ENCODE peak calls at places on chromosomes 3 and 15, in nine cellular contexts. S is glutamatergic neuron; W is activated naive CD4-positive, alpha-beta T cell; G is heart right ventricle; B is M059J; Y is CD8-positive, alpha-beta memory T cell; I is thoracic aorta; N is SK-N-MC; C is uterus. D is an unnamed sample.

GRCh38 chr15:77335298-77335697 is 84.6 kb downstream of the PEAK1 start:
- DNase-seq in S (no peak), W (no peak), G (no peak), B (peak), Y (no peak), I (no peak), N (no peak), C (peak), D (no peak)

GRCh38 chr3:167304077-167304476 is 76.0 kb downstream of the ZBBX start:
- DNase-seq in S (no peak), W (no peak), G (no peak), B (peak), Y (no peak), I (no peak), N (no peak), C (no peak), D (no peak)

GRCh38 chr3:127194601-127195187 is 1.8 kb downstream of the PRR23E start:
- DNase-seq in S (no peak), W (no peak), G (no peak), B (no peak), Y (no peak), I (no peak), N (no peak), C (no peak), D (no peak)

GRCh38 chr3:123110953-123111615 is 44.3 kb downstream of the PDIA5 start:
- DNase-seq in S (no peak), W (no peak), G (no peak), B (no peak), Y (no peak), I (no peak), N (no peak), C (no peak), D (no peak)

GRCh38 chr15:67825880-67826716 is 789 bp downstream of the SKOR1 start:
- DNase-seq in S (peak), W (no peak), G (no peak), B (no peak), Y (no peak), I (no peak), N (no peak), C (no peak), D (no peak)

GRCh38 chr3:9817437-9817836 is 7.4 kb downstream of the TTLL3 start:
- DNase-seq in S (no peak), W (no peak), G (no peak), B (no peak), Y (no peak), I (no peak), N (no peak), C (no peak), D (no peak)

GRCh38 chr3:188385295-188385694 is 231.3 kb downstream of the LPP start:
- DNase-seq in S (no peak), W (no peak), G (no peak), B (peak), Y (no peak), I (no peak), N (no peak), C (no peak), D (no peak)

GRCh38 chr3:16523778-16524177 is 10.3 kb upstream of the RFTN1 start:
- DNase-seq in S (no peak), W (no peak), G (no peak), B (peak), Y (no peak), I (no peak), N (no peak), C (no peak), D (no peak)

GRCh38 chr3:32614956-32615355 is 44.3 kb upstream of the DYNC1LI1 start:
- DNase-seq in S (no peak), W (no peak), G (no peak), B (peak), Y (no peak), I (no peak), N (no peak), C (no peak), D (no peak)

GRCh38 chr15:42092666-42093445 is 1.5 kb downstream of the PLA2G4D start:
- DNase-seq in S (no peak), W (no peak), G (peak), B (peak), Y (no peak), I (no peak), N (no peak), C (no peak), D (no peak)

GRCh38 chr15:76196286-76196948 is 114.9 kb downstream of the ETFA start:
- DNase-seq in S (no peak), W (no peak), G (peak), B (peak), Y (no peak), I (no peak), N (no peak), C (peak), D (no peak)

GRCh38 chr15:70156781-70157261 is 59.1 kb upstream of the TLE3 start:
- DNase-seq in S (no peak), W (no peak), G (peak), B (peak), Y (no peak), I (no peak), N (no peak), C (no peak), D (no peak)

GRCh38 chr15:51970981-51971352 is 611 bp downstream of the LEO1 start:
- DNase-seq in S (no peak), W (no peak), G (no peak), B (no peak), Y (no peak), I (no peak), N (no peak), C (no peak), D (no peak)

GRCh38 chr3:38151667-38152265 is 13.3 kb downstream of the MYD88 start:
- DNase-seq in S (no peak), W (no peak), G (no peak), B (no peak), Y (no peak), I (no peak), N (no peak), C (no peak), D (no peak)

GRCh38 chr3:55203006-55203405 is 275.1 kb upstream of the LRTM1 start:
- DNase-seq in S (no peak), W (no peak), G (no peak), B (peak), Y (no peak), I (no peak), N (no peak), C (no peak), D (no peak)

GRCh38 chr3:130850846-130851245 is 43.0 kb upstream of the ATP2C1 start:
- DNase-seq in S (no peak), W (no peak), G (no peak), B (peak), Y (no peak), I (no peak), N (no peak), C (no peak), D (no peak)

GRCh38 chr3:110968076-110968475 is 103.5 kb upstream of the NECTIN3 start:
- DNase-seq in S (no peak), W (no peak), G (no peak), B (no peak), Y (no peak), I (no peak), N (no peak), C (no peak), D (no peak)

GRCh38 chr15:82850731-82851130 is 41.3 kb downstream of the WHAMM start:
- DNase-seq in S (peak), W (no peak), G (no peak), B (no peak), Y (no peak), I (no peak), N (peak), C (no peak), D (no peak)

GRCh38 chr3:156109989-156110388 is 10.4 kb upstream of the KCNAB1 start:
- DNase-seq in S (no peak), W (no peak), G (no peak), B (no peak), Y (no peak), I (no peak), N (no peak), C (peak), D (no peak)

GRCh38 chr3:126474498-126475410 is 937 bp downstream of the ZXDC start:
- DNase-seq in S (peak), W (no peak), G (peak), B (peak), Y (peak), I (no peak), N (no peak), C (peak), D (no peak)

GRCh38 chr3:197874064-197874463 is 75.9 kb upstream of the RPL35A start:
- DNase-seq in S (no peak), W (no peak), G (no peak), B (no peak), Y (no peak), I (no peak), N (no peak), C (no peak), D (no peak)

GRCh38 chr15:72873379-72874233 is 90.0 kb upstream of the ADPGK start:
- DNase-seq in S (no peak), W (no peak), G (no peak), B (no peak), Y (no peak), I (no peak), N (no peak), C (no peak), D (no peak)

GRCh38 chr3:195249057-195249770 is 21.7 kb downstream of the XXYLT1 start:
- DNase-seq in S (no peak), W (no peak), G (no peak), B (no peak), Y (no peak), I (no peak), N (no peak), C (peak), D (no peak)

GRCh38 chr3:74075213-74075612 is 450.5 kb upstream of the PDZRN3 start:
- DNase-seq in S (no peak), W (no peak), G (no peak), B (no peak), Y (no peak), I (no peak), N (no peak), C (no peak), D (no peak)

GRCh38 chr3:36992806-36993325 is at the start of gene EPM2AIP1:
- DNase-seq in S (peak), W (no peak), G (peak), B (no peak), Y (peak), I (no peak), N (no peak), C (no peak), D (no peak)

GRCh38 chr15:54840999-54841398 is 355.7 kb downstream of the RSL24D1 start:
- DNase-seq in S (no peak), W (no peak), G (no peak), B (no peak), Y (no peak), I (no peak), N (no peak), C (no peak), D (no peak)

GRCh38 chr3:190739726-190740230 is 122.7 kb downstream of the GMNC start:
- DNase-seq in S (no peak), W (no peak), G (no peak), B (peak), Y (no peak), I (no peak), N (no peak), C (no peak), D (no peak)

GRCh38 chr15:60594071-60594470 is 115.1 kb upstream of the ICE2 start:
- DNase-seq in S (no peak), W (no peak), G (no peak), B (no peak), Y (no peak), I (no peak), N (no peak), C (no peak), D (no peak)

GRCh38 chr3:126034481-126035361 is 49.2 kb downstream of the SLC41A3 start:
- DNase-seq in S (no peak), W (no peak), G (no peak), B (peak), Y (no peak), I (no peak), N (no peak), C (peak), D (no peak)

GRCh38 chr3:139127101-139127500 is 82.4 kb upstream of the PRR23C start:
- DNase-seq in S (no peak), W (no peak), G (no peak), B (peak), Y (no peak), I (no peak), N (no peak), C (no peak), D (no peak)

GRCh38 chr15:100707229-100707628 is 104.8 kb downstream of the ASB7 start:
- DNase-seq in S (no peak), W (no peak), G (no peak), B (no peak), Y (no peak), I (no peak), N (no peak), C (peak), D (no peak)

GRCh38 chr15:88894348-88894818 is 961 bp downstream of the HAPLN3 start:
- DNase-seq in S (peak), W (peak), G (peak), B (peak), Y (peak), I (no peak), N (no peak), C (no peak), D (no peak)

GRCh38 chr3:184488577-184488976 is 73.0 kb upstream of the EPHB3 start:
- DNase-seq in S (no peak), W (no peak), G (no peak), B (no peak), Y (no peak), I (no peak), N (no peak), C (no peak), D (no peak)

D was measured in tibial nerve.